ENCODE peak calls at places on chromosomes 6 and 20, in six cellular contexts. H is K562, B is HepG2, I is GM12891, K is H1, U is GM12878. Y is an unnamed sample.

GRCh38 chr6:14857501-14857900 is 388.4 kb upstream of the JARID2 start:
- DNase-seq in U (no peak), B (no peak), K (no peak), I (no peak), H (no peak), Y (no peak)

GRCh38 chr6:158763440-158764187 is 55.6 kb downstream of the EZR start:
- DNase-seq in B (no peak), H (no peak), U (no peak), K (no peak), I (no peak), Y (no peak)

GRCh38 chr6:33128318-33128717 is 52.5 kb downstream of the HLA-DPB1 start:
- DNase-seq in I (no peak), B (no peak), U (no peak), K (no peak), H (no peak), Y (no peak)

GRCh38 chr6:163930012-163930411 is 515.5 kb downstream of the QKI start:
- DNase-seq in I (no peak), B (no peak), H (no peak), U (no peak), K (no peak), Y (no peak)

GRCh38 chr6:87846446-87846845 is 144.4 kb upstream of the AKIRIN2 start:
- DNase-seq in U (no peak), I (no peak), H (no peak), B (no peak), K (no peak), Y (no peak)

GRCh38 chr20:46631874-46632446 is 19.3 kb downstream of the SLC13A3 start:
- DNase-seq in H (no peak), U (no peak), K (no peak), I (no peak), B (no peak), Y (no peak)

GRCh38 chr20:38135641-38136420 is 29.2 kb downstream of the TGM2 start:
- DNase-seq in U (no peak), K (no peak), I (no peak), H (no peak), B (no peak), Y (no peak)

GRCh38 chr6:85372188-85372914 is 77.5 kb upstream of the NT5E start:
- DNase-seq in K (no peak), B (peak; percentile 16), U (no peak), I (no peak), H (no peak), Y (no peak)

GRCh38 chr6:138258197-138258596 is 39.9 kb upstream of the PBOV1 start:
- DNase-seq in K (no peak), I (no peak), H (no peak), B (no peak), U (no peak), Y (no peak)

GRCh38 chr6:55319961-55320690 is 7.1 kb upstream of the GFRAL start:
- DNase-seq in I (no peak), U (no peak), H (no peak), B (no peak), K (no peak), Y (no peak)

GRCh38 chr6:45378324-45378926 is 691 bp upstream of the SUPT3H start:
- DNase-seq in H (no peak), K (no peak), B (no peak), U (no peak), I (no peak), Y (no peak)

GRCh38 chr6:116580198-116580597 is 8.9 kb downstream of the RWDD1 start:
- DNase-seq in K (no peak), H (no peak), U (no peak), B (no peak), I (no peak), Y (no peak)

GRCh38 chr6:168865-169455 is 123.3 kb upstream of the DUSP22 start:
- DNase-seq in K (no peak), U (no peak), B (peak; percentile 59), H (peak; percentile 49), I (no peak), Y (no peak)

GRCh38 chr6:56868687-56869086 is 86.2 kb upstream of the BEND6 start:
- DNase-seq in H (no peak), B (peak; percentile 68), K (no peak), U (no peak), I (no peak), Y (no peak)

GRCh38 chr20:37344506-37345338 is 1.2 kb upstream of the SRC start:
- DNase-seq in K (no peak), U (no peak), B (peak; percentile 77), I (no peak), H (no peak), Y (peak; percentile 8)

GRCh38 chr20:34907616-34908469 is 31.4 kb downstream of the ACSS2 start:
- DNase-seq in B (peak; percentile 26), I (no peak), H (peak; percentile 19), K (no peak), U (no peak), Y (no peak)
- TF ChIP-seq POLR2A in B (no peak), I (no peak), H (no peak), K (no peak), U (no peak), Y (no peak)

DNA sequence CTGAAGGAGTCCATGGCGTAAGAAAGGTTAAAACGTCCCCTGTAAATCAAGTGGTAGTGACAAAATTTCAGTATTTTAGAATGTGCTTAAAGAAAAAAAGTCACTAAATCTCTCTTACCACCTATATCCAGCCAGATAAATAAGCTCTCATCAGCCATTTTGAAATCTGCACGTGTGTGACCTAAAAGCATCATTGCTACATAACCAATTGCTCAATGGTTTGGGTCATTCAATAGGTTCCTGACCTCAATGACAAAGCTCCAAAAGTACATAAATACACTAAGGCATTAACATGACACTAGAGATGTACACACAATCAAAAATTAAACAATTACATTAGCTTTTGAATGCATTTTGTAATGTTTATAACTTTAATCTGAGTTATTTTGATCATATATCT is 272.4 kb downstream of the GMDS start:
- DNase-seq in H (no peak), B (no peak), K (no peak), U (no peak), I (no peak), Y (no peak)
- TF ChIP-seq TAF1 in H (no peak), B (no peak), K (no peak), U (no peak), I (no peak), Y (no peak)

GRCh38 chr20:12255571-12255970 is 337.9 kb downstream of the BTBD3 start:
- DNase-seq in H (no peak), I (no peak), U (no peak), K (no peak), B (no peak), Y (no peak)
- TF ChIP-seq POLR2AphosphoS5 in H (no peak), I (no peak), U (no peak), K (no peak), B (no peak), Y (no peak)

GRCh38 chr6:43791752-43792422 is 21.9 kb downstream of the VEGFA start:
- DNase-seq in H (no peak), I (no peak), B (no peak), K (no peak), U (no peak), Y (no peak)

GRCh38 chr6:43796168-43796567 is 26.2 kb downstream of the VEGFA start:
- DNase-seq in U (no peak), I (no peak), B (no peak), K (no peak), H (no peak), Y (no peak)

GRCh38 chr6:43796910-43797890 is 27.2 kb downstream of the VEGFA start:
- DNase-seq in U (no peak), B (no peak), H (no peak), K (no peak), I (no peak), Y (no peak)

GRCh38 chr6:43793154-43793874 is 23.3 kb downstream of the VEGFA start:
- DNase-seq in I (no peak), U (no peak), K (no peak), B (no peak), H (no peak), Y (no peak)

GRCh38 chr6:43793875-43794242 is 23.8 kb downstream of the VEGFA start:
- DNase-seq in B (no peak), K (no peak), H (no peak), U (no peak), I (no peak), Y (no peak)
- TF ChIP-seq POLR2A in B (no peak), K (no peak), H (no peak), U (no peak), I (no peak), Y (no peak)

Y was measured in GM12892.